ENCODE peak calls at places on chromosomes 1 and 21, in seven cellular contexts. D, L, G, C, R, E and U are unnamed samples.

GRCh38 chr1:67898033-67898726 is 64.9 kb upstream of the GNG12 start:
- DNase-seq in D (no peak), L (no peak), G (no peak), C (no peak), R (no peak), E (no peak), U (no peak)

GRCh38 chr1:90133133-90133532 is 138.2 kb downstream of the ZNF326 start:
- DNase-seq in D (no peak), L (no peak), G (no peak), C (peak; percentile 33), R (no peak), E (no peak), U (no peak)

GRCh38 chr1:117660266-117660973 is 54.6 kb downstream of the TENT5C start:
- DNase-seq in D (no peak), L (no peak), G (no peak), C (no peak), R (no peak), E (no peak), U (no peak)

GRCh38 chr1:47209725-47210330 is 20.0 kb upstream of the PDZK1IP1 start:
- DNase-seq in D (no peak), L (no peak), G (no peak), C (no peak), R (no peak), E (no peak), U (no peak)

GRCh38 chr1:59481915-59482505 is 185.1 kb downstream of the FGGY start:
- DNase-seq in D (no peak), L (peak; percentile 40), G (no peak), C (no peak), R (no peak), E (no peak), U (no peak)

GRCh38 chr21:23083242-23083641 is 2085.0 kb downstream of the NCAM2 start:
- DNase-seq in D (no peak), L (no peak), G (no peak), C (no peak), R (no peak), E (no peak), U (no peak)

GRCh38 chr1:64663654-64664053 is 81.2 kb upstream of the RAVER2 start:
- DNase-seq in D (no peak), L (no peak), G (no peak), C (peak; percentile 10), R (no peak), E (no peak), U (no peak)

GRCh38 chr1:8706995-8707396 is 110.4 kb downstream of the RERE start:
- DNase-seq in D (no peak), L (no peak), G (no peak), C (no peak), R (no peak), E (no peak), U (no peak)

GRCh38 chr1:171769171-171769570 is 12.3 kb upstream of the METTL13 start:
- DNase-seq in D (no peak), L (no peak), G (no peak), C (no peak), R (no peak), E (no peak), U (no peak)

GRCh38 chr1:36486436-36487335 is 4.0 kb upstream of the CSF3R start:
- DNase-seq in D (no peak), L (no peak), G (no peak), C (peak; percentile 62), R (peak; percentile 74), E (peak; percentile 35), U (peak; percentile 45)

GRCh38 chr21:36065497-36066036 is 4.3 kb upstream of the CBR1 start:
- DNase-seq in D (no peak), L (peak; percentile 63), G (no peak), C (no peak), R (no peak), E (no peak), U (no peak)

GRCh38 chr1:46179138-46180081 is 3.1 kb upstream of the P3R3URF start:
- DNase-seq in D (peak; percentile 73), L (peak; percentile 81), G (peak; percentile 41), C (peak; percentile 84), R (peak; percentile 57), E (peak; percentile 85), U (no peak)

GRCh38 chr1:235972316-235973090 is 92.4 kb downstream of the NID1 start:
- DNase-seq in D (peak; percentile 42), L (peak; percentile 76), G (no peak), C (peak; percentile 21), R (no peak), E (no peak), U (no peak)

GRCh38 chr21:32403201-32403701 is 9.3 kb upstream of the EVA1C start:
- DNase-seq in D (peak; percentile 55), L (peak; percentile 52), G (peak; percentile 45), C (peak; percentile 70), R (peak; percentile 42), E (peak; percentile 56), U (peak; percentile 50)

GRCh38 chr1:31791131-31791858 is 24.5 kb downstream of the SPOCD1 start:
- DNase-seq in D (no peak), L (no peak), G (no peak), C (no peak), R (peak; percentile 11), E (no peak), U (no peak)

GRCh38 chr1:156194300-156194652 is 372 bp downstream of the SLC25A44 start:
- DNase-seq in D (no peak), L (no peak), G (no peak), C (no peak), R (no peak), E (no peak), U (no peak)

GRCh38 chr21:46435786-46436227 is 22.9 kb upstream of the DIP2A start:
- DNase-seq in D (no peak), L (no peak), G (no peak), C (no peak), R (no peak), E (no peak), U (no peak)

GRCh38 chr1:22417466-22417865 is 34.2 kb upstream of the ZBTB40 start:
- DNase-seq in D (no peak), L (no peak), G (no peak), C (no peak), R (no peak), E (no peak), U (no peak)

GRCh38 chr1:224632921-224633321 is 16.8 kb downstream of the CNIH3 start:
- DNase-seq in D (no peak), L (no peak), G (no peak), C (no peak), R (no peak), E (no peak), U (no peak)

GRCh38 chr21:27480841-27481261 is 514.0 kb upstream of the ADAMTS5 start:
- DNase-seq in D (no peak), L (peak; percentile 61), G (no peak), C (no peak), R (no peak), E (no peak), U (no peak)

GRCh38 chr1:236494082-236494481 is 29.7 kb upstream of the LGALS8 start:
- DNase-seq in D (no peak), L (no peak), G (no peak), C (no peak), R (no peak), E (no peak), U (no peak)

GRCh38 chr1:208272713-208273112 is 28.5 kb upstream of the PLXNA2 start:
- DNase-seq in D (no peak), L (no peak), G (no peak), C (no peak), R (no peak), E (no peak), U (no peak)

GRCh38 chr1:97849350-97850339 is 71.2 kb downstream of the DPYD start:
- DNase-seq in D (peak; percentile 43), L (peak; percentile 77), G (no peak), C (no peak), R (no peak), E (no peak), U (no peak)

GRCh38 chr1:50644447-50645105 is 221.3 kb upstream of the DMRTA2 start:
- DNase-seq in D (no peak), L (no peak), G (no peak), C (no peak), R (no peak), E (no peak), U (no peak)

GRCh38 chr1:236774926-236775325 is 20.2 kb upstream of the MTR start:
- DNase-seq in D (no peak), L (no peak), G (no peak), C (no peak), R (no peak), E (no peak), U (no peak)

GRCh38 chr21:42878678-42878992 is 704 bp downstream of the WDR4 start:
- DNase-seq in D (no peak), L (no peak), G (no peak), C (no peak), R (no peak), E (peak; percentile 25), U (no peak)
- TF ChIP-seq CTCF in D (no peak), L (no peak), G (no peak), C (no peak), R (no peak), E (no peak), U (no peak)

GRCh38 chr1:157363660-157364140 is 188.6 kb downstream of the FCRL5 start:
- DNase-seq in D (no peak), L (peak; percentile 31), G (no peak), C (peak; percentile 54), R (peak; percentile 70), E (no peak), U (no peak)
- TF ChIP-seq CTCF in D (peak; percentile 54), L (peak; percentile 77), G (peak; percentile 15), C (peak; percentile 78), R (peak; percentile 50), E (no peak), U (no peak)

GRCh38 chr1:19643602-19644419 is at the start of gene NBL1:
- DNase-seq in D (no peak), L (peak; percentile 77), G (peak; percentile 62), C (no peak), R (peak; percentile 56), E (no peak), U (no peak)
- TF ChIP-seq CTCF in D (no peak), L (no peak), G (no peak), C (no peak), R (no peak), E (no peak), U (no peak)

GRCh38 chr1:76266762-76267161 is 192.2 kb downstream of the ST6GALNAC3 start:
- DNase-seq in D (no peak), L (no peak), G (no peak), C (no peak), R (peak; percentile 19), E (no peak), U (no peak)
- TF ChIP-seq CTCF in D (no peak), L (no peak), G (no peak), C (no peak), R (no peak), E (no peak), U (no peak)

DNA sequence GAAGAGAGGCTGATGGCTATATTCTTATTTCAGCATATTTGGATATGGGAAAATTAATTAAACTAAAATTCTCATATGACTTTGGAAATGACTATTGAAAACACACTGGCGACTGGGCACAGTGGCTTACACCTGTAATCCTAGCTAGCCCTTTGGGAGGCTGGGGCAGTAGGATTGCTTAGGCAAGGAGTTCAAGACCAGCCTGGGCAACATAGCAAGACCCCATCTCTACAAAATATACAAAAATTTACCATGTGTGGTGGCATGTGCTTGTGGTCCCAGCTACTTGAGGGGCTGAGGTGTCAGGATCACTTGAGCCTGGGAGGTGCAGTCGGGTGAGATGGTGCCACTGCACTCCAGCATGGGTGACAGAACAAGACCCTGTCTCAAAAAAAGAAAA is 26.2 kb downstream of the HS2ST1 start:
- DNase-seq in D (no peak), L (no peak), G (no peak), C (no peak), R (no peak), E (no peak), U (no peak)
- TF ChIP-seq CTCF in D (no peak), L (no peak), G (no peak), C (no peak), R (no peak), E (no peak), U (no peak)